ENCODE peak calls at places on chromosomes 3 and 15, in five cellular contexts. S is Peyer's patch, Q is cardiac muscle cell, G is astrocyte of the spinal cord, X is T1000. M is an unnamed sample.
A peak's percentile ranks its signal among the peaks of the same experiment; 100 is the strongest.

GRCh38 chr15:64356443-64357040 is 569 bp upstream of the CSNK1G1 start:
- DNase-seq in G (no peak), S (no peak), X (no peak), Q (no peak), M (peak; percentile 78)

GRCh38 chr3:98763076-98763475 is at the start of gene ST3GAL6:
- DNase-seq in G (no peak), S (peak; percentile 47), X (no peak), Q (no peak), M (no peak)

GRCh38 chr3:133958071-133958806 is 62.6 kb upstream of the RAB6B start:
- DNase-seq in X (no peak), G (no peak), Q (no peak), S (no peak), M (no peak)

GRCh38 chr3:55523471-55523870 is 36.4 kb upstream of the WNT5A start:
- DNase-seq in Q (no peak), X (no peak), G (no peak), S (no peak), M (no peak)

GRCh38 chr3:197749315-197749600 is 425 bp upstream of the FYTTD1 start:
- DNase-seq in X (peak; percentile 31), S (peak; percentile 82), Q (peak; percentile 65), G (peak; percentile 63), M (peak; percentile 70)

GRCh38 chr3:193510154-193510553 is 44.5 kb downstream of the ATP13A4 start:
- DNase-seq in X (no peak), S (no peak), G (no peak), Q (no peak), M (no peak)

GRCh38 chr15:31489801-31490646 is 163.4 kb downstream of the KLF13 start:
- DNase-seq in S (peak; percentile 67), Q (peak; percentile 77), G (peak; percentile 49), X (no peak), M (peak; percentile 7)

GRCh38 chr3:4507010-4507596 is 14.0 kb downstream of the ITPR1 start:
- DNase-seq in S (no peak), Q (no peak), X (no peak), G (no peak), M (no peak)

GRCh38 chr3:67706934-67707333 is 52.5 kb upstream of the SUCLG2 start:
- DNase-seq in X (no peak), S (no peak), G (peak; percentile 40), Q (no peak), M (no peak)

GRCh38 chr3:72382460-72382859 is 465.8 kb downstream of the SHQ1 start:
- DNase-seq in S (no peak), G (no peak), X (no peak), Q (no peak), M (no peak)

GRCh38 chr15:73751481-73751880 is 1.7 kb downstream of the INSYN1 start:
- DNase-seq in S (no peak), G (no peak), X (no peak), Q (no peak), M (no peak)

GRCh38 chr15:61295239-61295638 is 66.1 kb upstream of the RORA start:
- DNase-seq in Q (no peak), X (no peak), S (no peak), G (no peak), M (no peak)

GRCh38 chr3:12798559-12799179 is 2.2 kb downstream of the CAND2 start:
- DNase-seq in G (no peak), X (no peak), Q (peak; percentile 34), S (peak; percentile 38), M (no peak)

GRCh38 chr3:188407158-188407880 is 253.4 kb downstream of the LPP start:
- DNase-seq in S (no peak), Q (no peak), G (no peak), X (no peak), M (no peak)

GRCh38 chr3:4290272-4290893 is 12.8 kb upstream of the SETMAR start:
- DNase-seq in G (peak; percentile 56), X (no peak), Q (peak; percentile 49), S (peak; percentile 72), M (peak; percentile 39)

GRCh38 chr3:124260206-124260915 is 268.4 kb upstream of the ROPN1 start:
- DNase-seq in X (peak; percentile 52), S (peak; percentile 54), Q (no peak), G (peak; percentile 78), M (no peak)

GRCh38 chr3:127427666-127428065 is 139.8 kb upstream of the PRR20G start:
- DNase-seq in Q (no peak), G (no peak), X (no peak), S (peak; percentile 36), M (no peak)

M was measured in SW 1271.